ENCODE peak calls at places on chromosomes 11 and 22, in five cellular contexts. One of them, this sample, is unnamed.

GRCh38 chr22:49970528-49971231 is 10.1 kb downstream of the PIM3 start:
- DNase-seq in AG20443: peak
- DNase-seq in NCI-H69: peak
- DNase-seq in fibroblast of lung: peak
- DNase-seq in astrocyte of the spinal cord: peak
- DNase-seq in this sample: peak

GRCh38 chr11:95324826-95325225 is 93.8 kb upstream of the SESN3 start:
- DNase-seq in astrocyte of the spinal cord: no peak
- DNase-seq in NCI-H69: peak
- DNase-seq in fibroblast of lung: peak
- DNase-seq in AG20443: no peak
- DNase-seq in this sample: no peak

GRCh38 chr11:117064275-117064674 is 34.0 kb downstream of the SIK3 start:
- DNase-seq in AG20443: peak
- DNase-seq in astrocyte of the spinal cord: peak
- DNase-seq in NCI-H69: no peak
- DNase-seq in fibroblast of lung: peak
- DNase-seq in this sample: peak

GRCh38 chr11:3134218-3134621 is 30.9 kb downstream of the OSBPL5 start:
- DNase-seq in AG20443: no peak
- DNase-seq in astrocyte of the spinal cord: no peak
- DNase-seq in NCI-H69: no peak
- DNase-seq in fibroblast of lung: no peak
- DNase-seq in this sample: no peak

GRCh38 chr11:8056810-8057463 is 24.1 kb upstream of the TUB start:
- DNase-seq in astrocyte of the spinal cord: no peak
- DNase-seq in fibroblast of lung: peak
- DNase-seq in AG20443: peak
- DNase-seq in NCI-H69: no peak
- DNase-seq in this sample: peak

GRCh38 chr11:104918113-104918824 is 20.0 kb upstream of the CASP12 start:
- DNase-seq in astrocyte of the spinal cord: peak
- DNase-seq in fibroblast of lung: peak
- DNase-seq in AG20443: peak
- DNase-seq in NCI-H69: no peak
- DNase-seq in this sample: peak

GRCh38 chr11:44539971-44540370 is 25.5 kb upstream of the CD82 start:
- DNase-seq in astrocyte of the spinal cord: no peak
- DNase-seq in fibroblast of lung: no peak
- DNase-seq in AG20443: no peak
- DNase-seq in NCI-H69: peak
- DNase-seq in this sample: no peak

GRCh38 chr11:95660038-95660437 is 129.5 kb downstream of the FAM76B start:
- DNase-seq in astrocyte of the spinal cord: no peak
- DNase-seq in NCI-H69: peak
- DNase-seq in fibroblast of lung: peak
- DNase-seq in AG20443: no peak
- DNase-seq in this sample: no peak

GRCh38 chr11:125263268-125263790 is 98.8 kb downstream of the PKNOX2 start:
- DNase-seq in astrocyte of the spinal cord: peak
- DNase-seq in AG20443: peak
- DNase-seq in NCI-H69: peak
- DNase-seq in fibroblast of lung: peak
- DNase-seq in this sample: peak

GRCh38 chr11:63951779-63952536 is 13.2 kb downstream of the NAA40 start:
- DNase-seq in AG20443: no peak
- DNase-seq in fibroblast of lung: no peak
- DNase-seq in NCI-H69: no peak
- DNase-seq in astrocyte of the spinal cord: no peak
- DNase-seq in this sample: no peak

GRCh38 chr11:1165256-1166041 is 7.7 kb downstream of the MUC5AC start:
- DNase-seq in fibroblast of lung: no peak
- DNase-seq in AG20443: peak
- DNase-seq in astrocyte of the spinal cord: no peak
- DNase-seq in NCI-H69: no peak
- DNase-seq in this sample: no peak